ENCODE peak calls at places on chromosome 4, in six cellular contexts. K is SJSA1, S is IMR-90, Z is ovary, D is sigmoid colon, C is lower lobe of right lung. W is an unnamed sample.

GRCh38 chr4:25896782-25897539 is 17.1 kb upstream of the SMIM20 start:
- DNase-seq in K (no peak), S (no peak), Z (no peak), D (no peak), C (no peak), W (peak; percentile 33)

GRCh38 chr4:114257516-114257915 is 278.1 kb upstream of the ARSJ start:
- DNase-seq in K (no peak), S (peak; percentile 79), Z (no peak), D (no peak), C (no peak), W (no peak)

GRCh38 chr4:8502836-8503585 is 62.4 kb downstream of the TRMT44 start:
- DNase-seq in K (no peak), S (no peak), Z (peak; percentile 90), D (no peak), C (no peak), W (peak; percentile 40)

GRCh38 chr4:113125418-113125817 is 76.0 kb downstream of the ANK2 start:
- DNase-seq in K (no peak), S (no peak), Z (no peak), D (no peak), C (no peak), W (no peak)

GRCh38 chr4:156169011-156169410 is 215.3 kb upstream of the CTSO start:
- DNase-seq in K (no peak), S (peak; percentile 95), Z (peak; percentile 7), D (peak; percentile 61), C (no peak), W (no peak)

GRCh38 chr4:121927948-121928347 is 23.9 kb downstream of the TRPC3 start:
- DNase-seq in K (no peak), S (no peak), Z (no peak), D (no peak), C (no peak), W (no peak)

GRCh38 chr4:59655996-59656395 is 1544.1 kb upstream of the ADGRL3 start:
- DNase-seq in K (no peak), S (no peak), Z (no peak), D (no peak), C (no peak), W (peak; percentile 38)

GRCh38 chr4:43071069-43071468 is 178.6 kb downstream of the GRXCR1 start:
- DNase-seq in K (no peak), S (no peak), Z (no peak), D (no peak), C (no peak), W (no peak)

GRCh38 chr4:27490747-27491146 is 630.1 kb downstream of the STIM2 start:
- DNase-seq in K (no peak), S (no peak), Z (no peak), D (no peak), C (no peak), W (no peak)

GRCh38 chr4:121711263-121712000 is 14.7 kb upstream of the ANXA5 start:
- DNase-seq in K (peak; percentile 98), S (peak; percentile 97), Z (peak; percentile 94), D (peak; percentile 96), C (peak; percentile 76), W (peak; percentile 51)

GRCh38 chr4:162352580-162353107 is 188.8 kb upstream of the FSTL5 start:
- DNase-seq in K (no peak), S (no peak), Z (no peak), D (no peak), C (no peak), W (no peak)

DNA sequence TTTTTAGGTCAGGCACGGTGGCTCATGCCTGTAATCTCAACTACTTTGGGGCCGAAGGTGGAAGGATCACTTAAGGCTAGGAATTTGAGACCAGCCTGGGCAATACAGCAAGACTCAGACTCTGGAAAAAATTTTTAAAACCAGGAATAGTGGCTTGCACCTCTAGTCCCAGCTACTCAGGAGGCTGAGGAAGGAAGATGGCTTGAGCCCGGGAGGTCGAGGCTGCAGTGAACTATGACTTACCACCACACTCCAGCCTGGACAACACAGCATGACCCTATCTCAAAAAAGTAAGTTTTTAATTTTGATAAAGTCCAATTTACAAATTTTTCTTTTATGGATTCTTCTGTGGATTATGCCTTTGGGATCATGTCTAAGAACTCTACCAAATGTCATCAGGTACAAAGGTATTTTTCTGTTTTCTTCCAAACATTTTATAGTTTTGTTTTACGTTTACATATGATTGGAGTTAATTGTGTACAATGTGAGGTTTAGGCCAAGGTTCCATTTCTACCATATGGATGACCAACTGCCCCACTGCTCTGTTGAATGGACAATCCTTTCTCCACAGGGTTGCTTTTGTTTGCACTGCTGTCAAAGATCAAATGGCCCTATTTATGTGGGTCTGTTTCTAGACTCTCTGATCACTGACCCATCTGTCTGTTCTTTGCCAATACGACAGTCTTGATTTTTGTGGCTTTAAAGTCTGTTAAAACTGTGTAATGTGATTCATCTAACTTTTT is 48.2 kb downstream of the CPLX1 start:
- DNase-seq in K (no peak), S (no peak), Z (no peak), D (no peak), C (no peak), W (no peak)
- H3K36me3 ChIP-seq in K (peaks cover 37% of the 10 kb centered on the region), S (peaks cover 46% of the 10 kb centered on the region), Z (no peaks in the 10 kb centered on the region), D (peaks cover 8% of the 10 kb centered on the region), C (peaks cover 64% of the 10 kb centered on the region), W (no peaks in the 10 kb centered on the region)

DNA sequence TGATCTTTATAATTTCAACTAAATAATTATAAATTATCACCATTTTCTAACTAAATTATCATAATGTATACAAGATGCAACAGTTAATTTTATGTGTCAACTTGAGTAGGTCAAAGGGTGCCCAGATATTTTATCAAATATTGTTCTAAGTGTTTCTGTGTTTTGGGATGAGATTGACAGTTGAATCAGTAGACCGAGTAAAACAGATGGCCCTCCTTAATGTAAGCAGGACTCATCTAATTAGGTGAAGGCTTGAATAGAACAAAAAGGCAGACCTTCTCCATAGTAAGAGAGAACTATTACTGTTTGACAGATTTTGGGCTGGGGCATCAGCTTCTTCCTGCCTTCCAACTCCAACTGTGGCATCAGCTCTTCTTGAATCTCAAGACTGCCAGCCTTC is 185.8 kb downstream of the TRAM1L1 start:
- DNase-seq in K (no peak), S (no peak), Z (no peak), D (no peak), C (no peak), W (no peak)
- H3K36me3 ChIP-seq in K (no peaks in the 10 kb centered on the region), S (no peaks in the 10 kb centered on the region), Z (no peaks in the 10 kb centered on the region), D (no peaks in the 10 kb centered on the region), C (no peaks in the 10 kb centered on the region), W (no peaks in the 10 kb centered on the region)

DNA sequence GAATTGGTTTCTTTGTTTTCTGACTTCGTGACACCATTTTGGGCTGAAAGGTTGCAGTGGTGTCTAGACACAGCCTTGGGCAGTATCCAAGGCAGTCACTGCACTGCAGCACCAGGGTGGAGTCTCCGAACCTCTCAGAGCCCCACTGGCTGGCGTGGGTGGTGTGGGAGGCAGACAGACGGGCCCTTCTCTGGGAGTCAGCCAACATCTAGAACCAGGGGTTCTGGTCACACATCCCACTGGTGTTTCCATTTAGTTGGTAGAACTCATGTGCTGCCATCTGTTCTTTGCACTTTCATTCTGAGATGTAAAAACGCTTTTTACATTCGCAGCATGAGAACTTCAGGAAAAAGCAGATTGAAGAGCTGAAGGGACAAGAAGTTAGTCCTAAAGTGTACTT is 3.6 kb downstream of the UCHL1 start:
- DNase-seq in K (no peak), S (no peak), Z (no peak), D (no peak), C (no peak), W (no peak)
- H3K36me3 ChIP-seq in K (no peaks in the 10 kb centered on the region), S (peaks cover 45% of the 10 kb centered on the region), Z (no peaks in the 10 kb centered on the region), D (no peaks in the 10 kb centered on the region), C (no peaks in the 10 kb centered on the region), W (no peaks in the 10 kb centered on the region)

GRCh38 chr4:185296665-185297460 is 87.5 kb downstream of the SNX25 start:
- DNase-seq in K (no peak), S (no peak), Z (no peak), D (no peak), C (no peak), W (no peak)
- H3K36me3 ChIP-seq in K (peaks cover 3% of the 10 kb centered on the region), S (peaks cover 10% of the 10 kb centered on the region), Z (no peaks in the 10 kb centered on the region), D (no peaks in the 10 kb centered on the region), C (peaks cover 31% of the 10 kb centered on the region), W (no peaks in the 10 kb centered on the region)

W was measured in pancreas.